ENCODE peak calls at places on chromosomes 16 and 17, in four cellular contexts. A is HL-60, K is K562, N is GM12878. P is an unnamed sample.

GRCh38 chr16:5504028-5504758 is 406.6 kb upstream of the EEF2KMT start:
- DNase-seq in A (no peak), K (no peak), N (no peak), P (no peak)

GRCh38 chr17:65457635-65458257 is 103.7 kb downstream of the AXIN2 start:
- DNase-seq in A (no peak), K (no peak), N (no peak), P (no peak)

GRCh38 chr17:72884066-72884465 is 208.4 kb downstream of the SLC39A11 start:
- DNase-seq in A (no peak), K (no peak), N (no peak), P (no peak)

GRCh38 chr17:63550816-63551639 is 751 bp downstream of the DCAF7 start:
- DNase-seq in A (no peak), K (peak), N (no peak), P (no peak)

GRCh38 chr16:54402270-54402669 is 115.7 kb upstream of the IRX3 start:
- DNase-seq in A (no peak), K (no peak), N (no peak), P (no peak)

GRCh38 chr17:81601525-81602120 is 35.3 kb downstream of the NPLOC4 start:
- DNase-seq in A (peak), K (peak), N (peak), P (peak)

GRCh38 chr17:66351053-66351452 is 48.6 kb downstream of the PRKCA start:
- DNase-seq in A (no peak), K (no peak), N (no peak), P (no peak)

GRCh38 chr17:62017496-62017895 is 47.6 kb downstream of the MED13 start:
- DNase-seq in A (no peak), K (no peak), N (no peak), P (no peak)

GRCh38 chr17:77133087-77133633 is 7.6 kb upstream of the SEC14L1 start:
- DNase-seq in A (no peak), K (no peak), N (no peak), P (no peak)

GRCh38 chr17:35244345-35245195 is 1.7 kb downstream of the SLFN5 start:
- DNase-seq in A (no peak), K (peak), N (no peak), P (peak)

GRCh38 chr16:88504489-88505404 is 51.7 kb downstream of the ZFPM1 start:
- DNase-seq in A (no peak), K (no peak), N (no peak), P (no peak)

GRCh38 chr17:47735536-47736011 is 2.5 kb downstream of the TBX21 start:
- DNase-seq in A (no peak), K (no peak), N (peak), P (peak)

GRCh38 chr17:34717092-34717491 is 137.7 kb downstream of the TMEM132E start:
- DNase-seq in A (no peak), K (no peak), N (no peak), P (no peak)

GRCh38 chr17:67490471-67490870 is 113.4 kb downstream of the PITPNC1 start:
- DNase-seq in A (no peak), K (no peak), N (no peak), P (no peak)

GRCh38 chr16:11131706-11132105 is 124.3 kb downstream of the SOCS1 start:
- DNase-seq in A (no peak), K (no peak), N (no peak), P (no peak)

GRCh38 chr17:31559647-31560501 is 168.4 kb downstream of the RAB11FIP4 start:
- DNase-seq in A (no peak), K (no peak), N (no peak), P (no peak)

GRCh38 chr16:12082207-12082606 is 105.7 kb downstream of the SNX29 start:
- DNase-seq in A (peak), K (no peak), N (no peak), P (no peak)

DNA sequence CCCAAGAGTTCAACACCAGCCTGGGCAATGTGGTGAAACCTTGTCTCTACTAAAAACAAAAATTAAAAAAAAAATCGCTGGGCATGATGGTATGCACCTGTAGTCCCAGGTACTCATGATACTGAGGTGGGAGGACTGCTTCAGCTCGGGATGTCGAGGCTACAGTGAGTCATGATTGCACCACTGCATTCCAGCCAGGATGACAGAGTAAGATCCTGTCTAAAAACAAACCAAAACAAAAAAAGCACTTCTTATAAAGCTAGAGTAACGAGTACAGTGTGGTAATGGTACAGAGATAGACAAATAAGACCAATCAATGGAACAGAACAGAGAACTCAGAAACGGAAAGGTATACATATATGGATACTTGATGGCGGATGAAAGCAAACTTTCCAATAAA is 4.4 kb downstream of the NSMCE1 start:
- DNase-seq in A (no peak), K (no peak), N (no peak), P (no peak)
- TF ChIP-seq SPI1 in A (no peak), K (no peak), N (no peak), P (no peak)

DNA sequence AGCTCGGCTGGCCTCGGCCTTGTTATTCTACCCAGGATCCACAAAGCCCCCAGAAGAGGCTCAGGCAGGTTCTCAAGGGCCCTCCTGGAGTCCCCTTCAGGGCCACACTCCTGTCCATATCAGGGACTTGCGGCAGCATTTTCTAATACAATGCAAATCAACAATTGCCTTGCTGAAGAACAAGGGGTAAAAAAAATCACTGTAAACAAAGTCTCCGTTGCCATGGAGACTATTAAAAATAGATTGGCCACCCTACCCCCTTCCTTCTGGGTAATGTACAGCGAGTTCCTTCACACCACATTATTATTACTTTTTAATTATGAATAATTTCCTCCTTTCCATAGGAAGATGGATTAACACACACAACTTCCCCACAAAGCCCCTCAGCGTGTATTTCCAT is 196.8 kb downstream of the RBFOX3 start:
- DNase-seq in A (no peak), K (no peak), N (no peak), P (no peak)
- TF ChIP-seq SPI1 in A (no peak), K (no peak), N (no peak), P (no peak)

DNA sequence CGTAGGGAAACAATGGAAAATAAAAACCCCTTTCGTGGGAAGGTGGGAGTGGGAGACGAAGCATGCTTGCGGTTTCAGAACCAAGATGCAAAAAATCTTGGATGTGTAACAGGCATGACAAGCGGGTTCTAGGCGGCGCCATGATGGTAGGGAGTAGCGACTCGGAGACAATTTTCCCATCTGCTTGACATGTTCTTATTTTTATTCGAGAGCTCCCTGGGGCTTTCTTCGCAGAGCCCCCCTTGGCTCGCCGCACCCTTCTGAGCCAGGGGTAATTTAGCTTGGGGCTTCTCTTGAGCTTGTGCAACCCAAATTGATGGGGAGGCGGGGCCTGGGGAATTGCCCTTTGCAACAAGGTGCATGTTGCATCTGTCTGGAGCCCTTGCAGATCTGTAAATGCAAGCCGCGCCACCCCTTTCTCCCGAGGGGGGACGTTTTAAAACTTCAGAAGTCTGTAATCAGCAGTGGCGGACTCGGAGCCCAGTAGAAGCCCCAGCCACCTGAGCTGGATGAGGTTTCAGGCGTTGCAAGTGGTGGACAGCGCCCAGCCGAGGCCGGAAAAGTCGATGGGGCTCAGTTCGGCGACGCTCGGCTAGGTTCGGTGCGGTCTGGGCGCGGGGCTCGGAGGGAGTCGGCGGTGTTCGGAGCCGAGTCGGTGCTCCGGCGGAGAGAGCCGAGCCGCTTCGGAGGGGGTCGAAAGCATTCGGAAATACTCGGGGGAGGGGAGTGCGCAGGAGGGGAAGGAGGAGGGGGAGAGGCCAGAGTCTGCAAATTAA is 2.9 kb downstream of the GNAO1 start:
- DNase-seq in A (peak), K (peak), N (no peak), P (peak)
- TF ChIP-seq SPI1 in A (no peak), K (no peak), N (no peak), P (no peak)

GRCh38 chr16:14302399-14303181 is 231.5 kb downstream of the MRTFB start:
- DNase-seq in A (no peak), K (peak), N (no peak), P (no peak)

GRCh38 chr16:14300631-14301149 is 229.6 kb downstream of the MRTFB start:
- DNase-seq in A (peak), K (peak), N (no peak), P (no peak)

GRCh38 chr16:14301150-14302030 is 230.3 kb downstream of the MRTFB start:
- DNase-seq in A (no peak), K (peak), N (no peak), P (no peak)

GRCh38 chr16:14303182-14303618 is 232.1 kb downstream of the MRTFB start:
- DNase-seq in A (no peak), K (peak), N (no peak), P (no peak)

DNA sequence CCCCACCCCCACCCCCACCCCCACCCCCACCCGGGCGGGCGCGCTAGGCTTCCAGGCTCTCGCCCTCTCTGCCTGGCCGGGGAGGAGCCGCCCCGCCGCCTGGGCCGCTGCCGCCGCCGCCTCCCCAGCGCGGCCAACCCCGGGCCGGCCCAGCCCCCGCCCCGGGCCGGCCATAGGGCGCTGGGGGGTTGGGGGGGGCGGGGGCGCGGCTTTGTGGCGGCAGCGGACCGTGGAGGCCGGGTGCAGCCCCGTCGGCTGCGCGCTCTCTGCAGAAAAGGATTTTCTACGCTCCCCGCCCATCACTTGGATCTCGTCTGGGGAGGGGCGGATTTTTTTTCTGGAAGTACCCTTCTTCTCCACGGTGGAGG is 230.9 kb downstream of the MRTFB start:
- DNase-seq in A (no peak), K (peak), N (no peak), P (peak)
- TF ChIP-seq SPI1 in A (no peak), K (no peak), N (no peak), P (no peak)

GRCh38 chr17:75087558-75088453 is at the start of gene SLC16A5:
- DNase-seq in A (peak), K (peak), N (no peak), P (peak)
- TF ChIP-seq SPI1 in A (no peak), K (no peak), N (no peak), P (no peak)

GRCh38 chr17:43171761-43172487 is 910 bp downstream of the NBR1 start:
- DNase-seq in A (peak), K (peak), N (no peak), P (no peak)
- TF ChIP-seq SPI1 in A (peak), K (peak), N (peak), P (peak)